ENCODE peak calls at places on chromosome 3, in nine cellular contexts. One of them, this sample, is unnamed.

GRCh38 chr3:14546041-14546440 is 5.9 kb upstream of the GRIP2 start:
- DNase-seq in GM23248: no peak
- DNase-seq in naive thymus-derived CD4-positive, alpha-beta T cell: no peak
- DNase-seq in AG04449: no peak
- DNase-seq in AG09309: no peak
- DNase-seq in adrenal gland: no peak
- DNase-seq in epithelial cell of proximal tubule: no peak
- DNase-seq in aorta: peak
- DNase-seq in stomach: no peak
- DNase-seq in this sample: no peak

GRCh38 chr3:155302476-155302875 is 9.0 kb upstream of the STRIT1 start:
- DNase-seq in GM23248: peak
- DNase-seq in naive thymus-derived CD4-positive, alpha-beta T cell: no peak
- DNase-seq in AG04449: no peak
- DNase-seq in AG09309: no peak
- DNase-seq in adrenal gland: no peak
- DNase-seq in epithelial cell of proximal tubule: peak
- DNase-seq in aorta: no peak
- DNase-seq in stomach: no peak
- DNase-seq in this sample: no peak

GRCh38 chr3:10357592-10358308 is 36.8 kb upstream of the SEC13 start:
- DNase-seq in GM23248: peak
- DNase-seq in naive thymus-derived CD4-positive, alpha-beta T cell: no peak
- DNase-seq in AG04449: peak
- DNase-seq in AG09309: peak
- DNase-seq in adrenal gland: peak
- DNase-seq in epithelial cell of proximal tubule: no peak
- DNase-seq in aorta: peak
- DNase-seq in stomach: no peak
- DNase-seq in this sample: no peak

GRCh38 chr3:54433846-54434245 is 311.5 kb downstream of the CACNA2D3 start:
- DNase-seq in GM23248: no peak
- DNase-seq in naive thymus-derived CD4-positive, alpha-beta T cell: no peak
- DNase-seq in AG04449: no peak
- DNase-seq in AG09309: no peak
- DNase-seq in adrenal gland: no peak
- DNase-seq in epithelial cell of proximal tubule: no peak
- DNase-seq in aorta: no peak
- DNase-seq in stomach: no peak
- DNase-seq in this sample: no peak

GRCh38 chr3:133079621-133080020 is 41.4 kb downstream of the TMEM108 start:
- DNase-seq in GM23248: no peak
- DNase-seq in naive thymus-derived CD4-positive, alpha-beta T cell: no peak
- DNase-seq in AG04449: no peak
- DNase-seq in AG09309: no peak
- DNase-seq in adrenal gland: no peak
- DNase-seq in epithelial cell of proximal tubule: no peak
- DNase-seq in aorta: no peak
- DNase-seq in stomach: no peak
- DNase-seq in this sample: no peak

GRCh38 chr3:47324278-47324865 is 41.6 kb downstream of the KLHL18 start:
- DNase-seq in GM23248: peak
- DNase-seq in naive thymus-derived CD4-positive, alpha-beta T cell: peak
- DNase-seq in AG04449: no peak
- DNase-seq in AG09309: peak
- DNase-seq in adrenal gland: peak
- DNase-seq in epithelial cell of proximal tubule: peak
- DNase-seq in aorta: peak
- DNase-seq in stomach: peak
- DNase-seq in this sample: peak

GRCh38 chr3:33940149-33940548 is 141.7 kb downstream of the PDCD6IP start:
- DNase-seq in GM23248: peak
- DNase-seq in naive thymus-derived CD4-positive, alpha-beta T cell: no peak
- DNase-seq in AG04449: no peak
- DNase-seq in AG09309: no peak
- DNase-seq in adrenal gland: no peak
- DNase-seq in epithelial cell of proximal tubule: no peak
- DNase-seq in aorta: no peak
- DNase-seq in stomach: no peak
- DNase-seq in this sample: no peak

GRCh38 chr3:126128504-126129407 is 44.8 kb upstream of the SLC41A3 start:
- DNase-seq in GM23248: no peak
- DNase-seq in naive thymus-derived CD4-positive, alpha-beta T cell: no peak
- DNase-seq in AG04449: no peak
- DNase-seq in AG09309: no peak
- DNase-seq in adrenal gland: peak
- DNase-seq in epithelial cell of proximal tubule: no peak
- DNase-seq in aorta: peak
- DNase-seq in stomach: peak
- DNase-seq in this sample: peak

GRCh38 chr3:175741951-175742350 is 882.8 kb downstream of the NAALADL2 start:
- DNase-seq in GM23248: peak
- DNase-seq in naive thymus-derived CD4-positive, alpha-beta T cell: no peak
- DNase-seq in AG04449: peak
- DNase-seq in AG09309: no peak
- DNase-seq in adrenal gland: no peak
- DNase-seq in epithelial cell of proximal tubule: no peak
- DNase-seq in aorta: no peak
- DNase-seq in stomach: no peak
- DNase-seq in this sample: no peak

GRCh38 chr3:33331414-33331813 is 54.2 kb downstream of the FBXL2 start:
- DNase-seq in GM23248: peak
- DNase-seq in naive thymus-derived CD4-positive, alpha-beta T cell: no peak
- DNase-seq in AG04449: peak
- DNase-seq in AG09309: peak
- DNase-seq in adrenal gland: no peak
- DNase-seq in epithelial cell of proximal tubule: no peak
- DNase-seq in aorta: no peak
- DNase-seq in stomach: no peak
- DNase-seq in this sample: no peak

GRCh38 chr3:167732313-167733065 is 2.2 kb downstream of the PDCD10 start:
- DNase-seq in GM23248: peak
- DNase-seq in naive thymus-derived CD4-positive, alpha-beta T cell: no peak
- DNase-seq in AG04449: no peak
- DNase-seq in AG09309: no peak
- DNase-seq in adrenal gland: no peak
- DNase-seq in epithelial cell of proximal tubule: no peak
- DNase-seq in aorta: no peak
- DNase-seq in stomach: no peak
- DNase-seq in this sample: no peak

GRCh38 chr3:155218470-155218869 is 75.0 kb downstream of the STRIT1 start:
- DNase-seq in GM23248: no peak
- DNase-seq in naive thymus-derived CD4-positive, alpha-beta T cell: no peak
- DNase-seq in AG04449: no peak
- DNase-seq in AG09309: no peak
- DNase-seq in adrenal gland: no peak
- DNase-seq in epithelial cell of proximal tubule: no peak
- DNase-seq in aorta: no peak
- DNase-seq in stomach: no peak
- DNase-seq in this sample: no peak

GRCh38 chr3:5194801-5195509 is 7.4 kb downstream of the EDEM1 start:
- DNase-seq in GM23248: peak
- DNase-seq in naive thymus-derived CD4-positive, alpha-beta T cell: no peak
- DNase-seq in AG04449: peak
- DNase-seq in AG09309: no peak
- DNase-seq in adrenal gland: peak
- DNase-seq in epithelial cell of proximal tubule: peak
- DNase-seq in aorta: no peak
- DNase-seq in stomach: no peak
- DNase-seq in this sample: peak

GRCh38 chr3:16809482-16809881 is 75.3 kb upstream of the PLCL2 start:
- DNase-seq in GM23248: no peak
- DNase-seq in naive thymus-derived CD4-positive, alpha-beta T cell: no peak
- DNase-seq in AG04449: no peak
- DNase-seq in AG09309: no peak
- DNase-seq in adrenal gland: no peak
- DNase-seq in epithelial cell of proximal tubule: no peak
- DNase-seq in aorta: no peak
- DNase-seq in stomach: no peak
- DNase-seq in this sample: no peak

GRCh38 chr3:193317901-193318300 is 60.7 kb downstream of the ATP13A5 start:
- DNase-seq in GM23248: no peak
- DNase-seq in naive thymus-derived CD4-positive, alpha-beta T cell: no peak
- DNase-seq in AG04449: no peak
- DNase-seq in AG09309: no peak
- DNase-seq in adrenal gland: no peak
- DNase-seq in epithelial cell of proximal tubule: peak
- DNase-seq in aorta: no peak
- DNase-seq in stomach: no peak
- DNase-seq in this sample: no peak

GRCh38 chr3:118782755-118783202 is 251.9 kb downstream of the IGSF11 start:
- DNase-seq in GM23248: no peak
- DNase-seq in naive thymus-derived CD4-positive, alpha-beta T cell: no peak
- DNase-seq in AG04449: no peak
- DNase-seq in AG09309: no peak
- DNase-seq in adrenal gland: no peak
- DNase-seq in epithelial cell of proximal tubule: peak
- DNase-seq in aorta: no peak
- DNase-seq in stomach: no peak
- DNase-seq in this sample: no peak

GRCh38 chr3:193734737-193735366 is 141.8 kb downstream of the OPA1 start:
- DNase-seq in GM23248: no peak
- DNase-seq in naive thymus-derived CD4-positive, alpha-beta T cell: no peak
- DNase-seq in AG04449: no peak
- DNase-seq in AG09309: no peak
- DNase-seq in adrenal gland: no peak
- DNase-seq in epithelial cell of proximal tubule: no peak
- DNase-seq in aorta: no peak
- DNase-seq in stomach: no peak
- DNase-seq in this sample: no peak

GRCh38 chr3:126939347-126939735 is 43.6 kb upstream of the PLXNA1 start:
- DNase-seq in GM23248: no peak
- DNase-seq in naive thymus-derived CD4-positive, alpha-beta T cell: no peak
- DNase-seq in AG04449: no peak
- DNase-seq in AG09309: no peak
- DNase-seq in adrenal gland: no peak
- DNase-seq in epithelial cell of proximal tubule: no peak
- DNase-seq in aorta: peak
- DNase-seq in stomach: no peak
- DNase-seq in this sample: no peak

GRCh38 chr3:142098974-142099373 is 50.4 kb downstream of the TFDP2 start:
- DNase-seq in GM23248: no peak
- DNase-seq in naive thymus-derived CD4-positive, alpha-beta T cell: no peak
- DNase-seq in AG04449: no peak
- DNase-seq in AG09309: no peak
- DNase-seq in adrenal gland: no peak
- DNase-seq in epithelial cell of proximal tubule: no peak
- DNase-seq in aorta: no peak
- DNase-seq in stomach: no peak
- DNase-seq in this sample: no peak

GRCh38 chr3:153829596-153830170 is 291.5 kb upstream of the ARHGEF26 start:
- DNase-seq in GM23248: peak
- DNase-seq in naive thymus-derived CD4-positive, alpha-beta T cell: no peak
- DNase-seq in AG04449: no peak
- DNase-seq in AG09309: no peak
- DNase-seq in adrenal gland: no peak
- DNase-seq in epithelial cell of proximal tubule: no peak
- DNase-seq in aorta: no peak
- DNase-seq in stomach: no peak
- DNase-seq in this sample: no peak

GRCh38 chr3:108554913-108555571 is 34.2 kb downstream of the CIP2A start:
- DNase-seq in GM23248: no peak
- DNase-seq in naive thymus-derived CD4-positive, alpha-beta T cell: no peak
- DNase-seq in AG04449: no peak
- DNase-seq in AG09309: no peak
- DNase-seq in adrenal gland: no peak
- DNase-seq in epithelial cell of proximal tubule: peak
- DNase-seq in aorta: no peak
- DNase-seq in stomach: no peak
- DNase-seq in this sample: no peak
- H3K4me3 ChIP-seq in GM23248: no peak
- H3K4me3 ChIP-seq in naive thymus-derived CD4-positive, alpha-beta T cell: no peak
- H3K4me3 ChIP-seq in AG04449: no peak
- H3K4me3 ChIP-seq in AG09309: no peak
- H3K4me3 ChIP-seq in adrenal gland: no peak
- H3K4me3 ChIP-seq in epithelial cell of proximal tubule: peak
- H3K4me3 ChIP-seq in aorta: no peak
- H3K4me3 ChIP-seq in stomach: no peak
- H3K4me3 ChIP-seq in this sample: no peak

GRCh38 chr3:45795509-45795881 is 841 bp downstream of the SLC6A20 start:
- DNase-seq in GM23248: peak
- DNase-seq in naive thymus-derived CD4-positive, alpha-beta T cell: peak
- DNase-seq in AG04449: no peak
- DNase-seq in AG09309: no peak
- DNase-seq in adrenal gland: no peak
- DNase-seq in epithelial cell of proximal tubule: no peak
- DNase-seq in aorta: no peak
- DNase-seq in stomach: no peak
- DNase-seq in this sample: no peak
- H3K4me3 ChIP-seq in GM23248: no peak
- H3K4me3 ChIP-seq in naive thymus-derived CD4-positive, alpha-beta T cell: peak
- H3K4me3 ChIP-seq in AG04449: no peak
- H3K4me3 ChIP-seq in AG09309: no peak
- H3K4me3 ChIP-seq in adrenal gland: no peak
- H3K4me3 ChIP-seq in epithelial cell of proximal tubule: peak
- H3K4me3 ChIP-seq in aorta: no peak
- H3K4me3 ChIP-seq in stomach: peak
- H3K4me3 ChIP-seq in this sample: no peak

DNA sequence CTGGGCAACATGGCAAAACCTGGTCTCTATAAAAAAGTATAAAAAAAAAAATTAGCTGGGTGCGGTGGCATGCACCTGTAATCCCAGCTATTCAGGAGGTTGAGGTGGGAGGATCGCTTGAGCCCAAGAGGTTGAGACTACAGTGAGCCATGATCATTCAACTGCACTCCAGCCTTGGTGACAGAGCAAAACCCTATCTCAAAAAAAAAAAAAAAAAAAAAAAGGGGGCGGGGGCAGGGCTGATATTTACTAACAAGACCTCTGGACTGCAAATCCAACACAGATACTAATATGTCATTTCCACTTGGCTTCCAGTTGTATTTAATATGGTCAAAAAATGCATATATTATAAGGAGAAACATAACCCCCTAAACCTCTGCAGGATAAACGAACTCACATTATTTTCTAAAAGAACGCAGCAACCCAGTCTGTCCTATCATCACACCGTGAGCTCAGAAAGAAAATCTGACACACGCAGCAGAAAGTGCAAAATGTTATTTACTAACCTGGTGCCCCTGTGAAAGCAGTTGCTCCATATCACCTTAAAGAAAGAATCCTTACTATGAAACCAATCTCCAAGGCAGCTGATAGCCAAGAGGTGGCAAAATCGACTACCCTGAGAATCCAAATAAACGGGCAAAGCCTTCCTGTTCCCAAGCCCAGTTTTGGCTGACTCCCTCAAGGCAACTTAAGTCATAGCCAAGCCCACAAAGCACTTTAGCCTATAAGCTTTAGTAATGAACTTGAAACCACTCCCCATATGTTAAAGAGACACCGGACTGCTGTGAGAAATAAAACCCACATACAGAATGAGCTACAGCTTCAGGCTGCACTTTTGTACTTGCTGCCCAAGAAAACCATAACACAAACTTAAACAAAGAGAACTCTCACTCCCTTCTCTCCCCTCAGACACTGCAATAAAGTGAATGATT is 39.3 kb downstream of the PLD1 start:
- DNase-seq in GM23248: peak
- DNase-seq in naive thymus-derived CD4-positive, alpha-beta T cell: peak
- DNase-seq in AG04449: peak
- DNase-seq in AG09309: peak
- DNase-seq in adrenal gland: peak
- DNase-seq in epithelial cell of proximal tubule: peak
- DNase-seq in aorta: no peak
- DNase-seq in stomach: peak
- DNase-seq in this sample: no peak
- H3K4me3 ChIP-seq in GM23248: peak
- H3K4me3 ChIP-seq in naive thymus-derived CD4-positive, alpha-beta T cell: no peak
- H3K4me3 ChIP-seq in AG04449: peak
- H3K4me3 ChIP-seq in AG09309: peak
- H3K4me3 ChIP-seq in adrenal gland: peak
- H3K4me3 ChIP-seq in epithelial cell of proximal tubule: peak
- H3K4me3 ChIP-seq in aorta: peak
- H3K4me3 ChIP-seq in stomach: peak
- H3K4me3 ChIP-seq in this sample: peak

GRCh38 chr3:128648402-128648801 is 2.2 kb downstream of the RPN1 start:
- DNase-seq in GM23248: no peak
- DNase-seq in naive thymus-derived CD4-positive, alpha-beta T cell: no peak
- DNase-seq in AG04449: no peak
- DNase-seq in AG09309: no peak
- DNase-seq in adrenal gland: no peak
- DNase-seq in epithelial cell of proximal tubule: no peak
- DNase-seq in aorta: no peak
- DNase-seq in stomach: no peak
- DNase-seq in this sample: no peak
- H3K4me3 ChIP-seq in GM23248: peak
- H3K4me3 ChIP-seq in naive thymus-derived CD4-positive, alpha-beta T cell: no peak
- H3K4me3 ChIP-seq in AG04449: peak
- H3K4me3 ChIP-seq in AG09309: no peak
- H3K4me3 ChIP-seq in adrenal gland: no peak
- H3K4me3 ChIP-seq in epithelial cell of proximal tubule: peak
- H3K4me3 ChIP-seq in aorta: no peak
- H3K4me3 ChIP-seq in stomach: peak
- H3K4me3 ChIP-seq in this sample: no peak